ENCODE peak calls at places on chromosomes 16 and 17, in nine cellular contexts. E is fibroblast of lung; R is body of pancreas; A is breast epithelium; T is H7; B is mucosa of descending colon; J is mesendoderm; K is CD8-positive, alpha-beta T cell; Y is heart right ventricle. O is an unnamed sample.
A peak's percentile ranks its signal among the peaks of the same experiment; 100 is the strongest.

GRCh38 chr16:19809693-19810092 is 75.0 kb downstream of the GPRC5B start:
- DNase-seq in E (no peak), R (no peak), A (no peak), T (no peak), B (no peak), J (no peak), K (no peak), Y (no peak), O (no peak)

GRCh38 chr17:68498479-68499326 is 13.5 kb upstream of the PRKAR1A start:
- DNase-seq in E (no peak), R (peak; percentile 17), A (no peak), T (no peak), B (peak; percentile 52), J (no peak), K (no peak), Y (peak; percentile 47), O (peak; percentile 69)

GRCh38 chr16:29808219-29808900 is 2.0 kb downstream of the MAZ start:
- DNase-seq in E (no peak), R (no peak), A (no peak), T (no peak), B (peak; percentile 72), J (no peak), K (peak; percentile 57), Y (no peak), O (peak; percentile 47)

GRCh38 chr17:27649929-27650328 is 18.9 kb downstream of the LGALS9 start:
- DNase-seq in E (no peak), R (peak; percentile 47), A (no peak), T (no peak), B (no peak), J (no peak), K (no peak), Y (peak; percentile 46), O (no peak)

GRCh38 chr16:57027067-57027466 is 37.7 kb downstream of the NLRC5 start:
- DNase-seq in E (no peak), R (no peak), A (no peak), T (no peak), B (no peak), J (no peak), K (no peak), Y (no peak), O (no peak)

GRCh38 chr17:28895794-28896447 is 1.6 kb downstream of the FLOT2 start:
- DNase-seq in E (no peak), R (no peak), A (no peak), T (no peak), B (peak; percentile 37), J (no peak), K (no peak), Y (no peak), O (no peak)

GRCh38 chr16:84379731-84380369 is 11.5 kb downstream of the ATP2C2 start:
- DNase-seq in E (no peak), R (no peak), A (peak; percentile 46), T (no peak), B (no peak), J (peak; percentile 37), K (no peak), Y (no peak), O (no peak)

GRCh38 chr16:21593530-21594289 is 5.7 kb upstream of the METTL9 start:
- DNase-seq in E (no peak), R (no peak), A (no peak), T (no peak), B (no peak), J (no peak), K (no peak), Y (no peak), O (no peak)

GRCh38 chr16:11016524-11016988 is 72.2 kb downstream of the CLEC16A start:
- DNase-seq in E (no peak), R (no peak), A (no peak), T (no peak), B (no peak), J (no peak), K (no peak), Y (no peak), O (no peak)

GRCh38 chr16:52512297-52512987 is 34.5 kb downstream of the TOX3 start:
- DNase-seq in E (no peak), R (no peak), A (no peak), T (no peak), B (no peak), J (no peak), K (no peak), Y (no peak), O (no peak)

GRCh38 chr16:52518884-52519283 is 28.1 kb downstream of the TOX3 start:
- DNase-seq in E (no peak), R (no peak), A (no peak), T (no peak), B (no peak), J (no peak), K (no peak), Y (no peak), O (no peak)

GRCh38 chr16:52515068-52515671 is 31.8 kb downstream of the TOX3 start:
- DNase-seq in E (no peak), R (no peak), A (no peak), T (no peak), B (no peak), J (no peak), K (no peak), Y (no peak), O (no peak)
- H3K4me3 ChIP-seq in E (no peak overlapping the region), R (no peak overlapping the region), A (no peak overlapping the region), T (no peak overlapping the region), B (no peak overlapping the region), J (no peak overlapping the region), K (no peak overlapping the region), Y (no peak overlapping the region), O (no peak overlapping the region)

GRCh38 chr16:66650707-66651473 is 45.7 kb downstream of the CMTM4 start:
- DNase-seq in E (peak; percentile 77), R (peak; percentile 85), A (peak; percentile 65), T (peak; percentile 81), B (no peak), J (peak; percentile 92), K (peak; percentile 82), Y (peak; percentile 40), O (peak; percentile 77)
- H3K4me3 ChIP-seq in E (peak overlapping the region; percentile 38), R (no peak overlapping the region), A (peak overlapping the region; percentile 51), T (no peak overlapping the region), B (no peak overlapping the region), J (no peak overlapping the region), K (peak overlapping the region; percentile 35), Y (no peak overlapping the region), O (no peak overlapping the region)

GRCh38 chr16:54290203-54291106 is 3.9 kb upstream of the IRX3 start:
- DNase-seq in E (no peak), R (no peak), A (no peak), T (peak; percentile 67), B (no peak), J (peak; percentile 41), K (no peak), Y (no peak), O (no peak)
- H3K4me3 ChIP-seq in E (no peak overlapping the region), R (no peak overlapping the region), A (no peak overlapping the region), T (peak overlapping the region; percentile 38), B (no peak overlapping the region), J (no peak overlapping the region), K (no peak overlapping the region), Y (peak overlapping the region; percentile 46), O (no peak overlapping the region)

GRCh38 chr16:66516808-66517585 is 32.9 kb downstream of the TK2 start:
- DNase-seq in E (peak; percentile 99), R (peak; percentile 100), A (peak; percentile 96), T (no peak), B (peak; percentile 97), J (peak; percentile 93), K (peak; percentile 81), Y (peak; percentile 96), O (peak; percentile 99)
- H3K4me3 ChIP-seq in E (no peak overlapping the region), R (no peak overlapping the region), A (peak overlapping the region; percentile 51), T (no peak overlapping the region), B (no peak overlapping the region), J (no peak overlapping the region), K (no peak overlapping the region), Y (peak overlapping the region; percentile 31), O (peak overlapping the region; percentile 15)

GRCh38 chr16:46688101-46688656 is 799 bp downstream of the VPS35 start:
- DNase-seq in E (peak; percentile 35), R (peak; percentile 59), A (no peak), T (no peak), B (peak; percentile 67), J (no peak), K (no peak), Y (no peak), O (no peak)

GRCh38 chr16:46686815-46687473 is 2.0 kb downstream of the VPS35 start:
- DNase-seq in E (no peak), R (no peak), A (no peak), T (no peak), B (no peak), J (no peak), K (no peak), Y (no peak), O (no peak)

GRCh38 chr16:46688657-46689491 is at the start of gene VPS35:
- DNase-seq in E (peak; percentile 98), R (peak; percentile 100), A (peak; percentile 99), T (peak; percentile 97), B (peak; percentile 99), J (peak; percentile 100), K (peak; percentile 100), Y (peak; percentile 100), O (peak; percentile 99)

GRCh38 chr16:46689492-46690280 is at the start of gene ORC6:
- DNase-seq in E (peak; percentile 93), R (peak; percentile 99), A (peak; percentile 98), T (peak; percentile 97), B (peak; percentile 98), J (peak; percentile 98), K (peak; percentile 97), Y (peak; percentile 97), O (peak; percentile 96)

GRCh38 chr16:46687486-46687885 is 1.5 kb downstream of the VPS35 start:
- DNase-seq in E (no peak), R (no peak), A (no peak), T (no peak), B (no peak), J (peak; percentile 11), K (no peak), Y (no peak), O (no peak)
- H3K4me3 ChIP-seq in E (peak overlapping the region; percentile 91), R (no peak overlapping the region), A (peak overlapping the region; percentile 99), T (no peak overlapping the region), B (no peak overlapping the region), J (no peak overlapping the region), K (no peak overlapping the region), Y (peak overlapping the region; percentile 77), O (no peak overlapping the region)

DNA sequence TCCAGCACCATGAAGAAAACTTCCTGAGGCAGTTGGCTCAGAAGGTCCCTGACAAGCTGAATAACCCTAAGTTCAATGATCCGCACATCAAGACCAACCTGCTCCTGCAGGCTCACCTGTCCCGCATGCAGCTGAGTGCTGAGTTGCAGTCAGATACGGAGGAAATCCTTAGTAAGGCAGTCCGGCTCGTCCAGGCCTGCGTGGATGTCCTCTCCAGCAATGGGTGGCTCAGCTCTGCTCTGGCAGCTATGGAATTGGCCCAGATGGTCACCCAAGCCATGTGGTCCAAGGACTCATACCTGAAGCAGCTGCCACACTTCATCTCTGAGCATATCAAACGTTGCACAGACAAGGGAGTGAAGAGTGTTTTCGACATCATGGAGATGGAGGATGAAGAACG is 88.4 kb upstream of the SMURF2 start:
- DNase-seq in E (no peak), R (no peak), A (no peak), T (no peak), B (no peak), J (no peak), K (peak; percentile 34), Y (no peak), O (no peak)
- H3K4me3 ChIP-seq in E (no peak overlapping the region), R (no peak overlapping the region), A (no peak overlapping the region), T (no peak overlapping the region), B (no peak overlapping the region), J (no peak overlapping the region), K (no peak overlapping the region), Y (no peak overlapping the region), O (no peak overlapping the region)